ENCODE peak calls at places on chromosomes 6 and 20, in four cellular contexts. B is HepG2, D is K562, H is GM12878. W is an unnamed sample.
A peak's percentile ranks its signal among the peaks of the same experiment; 100 is the strongest.

GRCh38 chr20:32589769-32590168 is 4.6 kb upstream of the NOL4L start:
- DNase-seq in B (no peak), H (no peak), D (no peak), W (no peak)

GRCh38 chr6:139546117-139546495 is 171.7 kb upstream of the CITED2 start:
- DNase-seq in H (no peak), B (no peak), D (no peak), W (no peak)

GRCh38 chr20:25695532-25696383 is 895 bp downstream of the ZNF337 start:
- DNase-seq in H (no peak), B (no peak), D (no peak), W (no peak)

GRCh38 chr6:9583946-9584345 is 830.9 kb downstream of the TFAP2A start:
- DNase-seq in D (no peak), H (no peak), B (no peak), W (no peak)

GRCh38 chr20:15742076-15742475 is 831.2 kb downstream of the KIF16B start:
- DNase-seq in H (no peak), B (no peak), D (no peak), W (no peak)

GRCh38 chr20:38935285-38935684 is 9.1 kb downstream of the FAM83D start:
- DNase-seq in B (no peak), H (no peak), D (no peak), W (no peak)

GRCh38 chr20:46011631-46012482 is 3.1 kb downstream of the MMP9 start:
- DNase-seq in D (peak; percentile 91), H (no peak), B (peak; percentile 46), W (peak; percentile 58)

GRCh38 chr20:37686762-37687477 is 6.9 kb upstream of the CTNNBL1 start:
- DNase-seq in D (no peak), B (no peak), H (no peak), W (no peak)

GRCh38 chr6:89999154-89999553 is 104.9 kb downstream of the GJA10 start:
- DNase-seq in D (peak; percentile 59), H (no peak), B (no peak), W (peak; percentile 23)

GRCh38 chr6:140774080-140774505 is 1358.6 kb upstream of the GJE1 start:
- DNase-seq in B (no peak), D (no peak), H (peak; percentile 30), W (peak; percentile 9)

GRCh38 chr20:23928788-23929187 is 49.2 kb upstream of the CST5 start:
- DNase-seq in H (no peak), D (peak; percentile 57), B (no peak), W (no peak)

GRCh38 chr20:1305682-1306081 is 23.3 kb downstream of the SDCBP2 start:
- DNase-seq in D (no peak), B (no peak), H (no peak), W (no peak)

GRCh38 chr20:52105045-52105572 is 86.5 kb downstream of the ZFP64 start:
- DNase-seq in D (no peak), H (no peak), B (no peak), W (peak; percentile 76)

GRCh38 chr6:122476131-122476530 is 4.5 kb upstream of the SERINC1 start:
- DNase-seq in B (peak; percentile 24), H (no peak), D (peak; percentile 26), W (peak; percentile 27)

GRCh38 chr20:49706548-49707517 is 6.8 kb downstream of the B4GALT5 start:
- DNase-seq in B (no peak), H (no peak), D (peak; percentile 69), W (no peak)

GRCh38 chr6:145960918-145961604 is 3.1 kb downstream of the SHPRH start:
- DNase-seq in B (no peak), H (no peak), D (no peak), W (no peak)

GRCh38 chr6:55069132-55069781 is 105.1 kb upstream of the HCRTR2 start:
- DNase-seq in D (no peak), B (peak; percentile 49), H (no peak), W (peak; percentile 22)

GRCh38 chr20:49325981-49326380 is 48.1 kb upstream of the ZNFX1 start:
- DNase-seq in D (no peak), H (no peak), B (no peak), W (no peak)

GRCh38 chr6:51432481-51432880 is 613.8 kb downstream of the TFAP2B start:
- DNase-seq in D (no peak), H (no peak), B (no peak), W (no peak)

GRCh38 chr6:21396313-21396712 is 197.2 kb upstream of the SOX4 start:
- DNase-seq in D (no peak), H (no peak), B (no peak), W (no peak)

GRCh38 chr6:4655196-4656025 is 120.8 kb upstream of the CDYL start:
- DNase-seq in B (no peak), D (no peak), H (no peak), W (no peak)

GRCh38 chr6:41551086-41551702 is 5.0 kb downstream of the FOXP4 start:
- DNase-seq in B (no peak), D (no peak), H (no peak), W (no peak)

GRCh38 chr6:155418017-155418749 is 37.5 kb downstream of the NOX3 start:
- DNase-seq in H (peak; percentile 68), D (no peak), B (no peak), W (no peak)

GRCh38 chr20:23625236-23625964 is 12.4 kb downstream of the CST3 start:
- DNase-seq in B (no peak), H (no peak), D (no peak), W (no peak)

GRCh38 chr20:39993737-39994136 is 695.3 kb downstream of the MAFB start:
- DNase-seq in B (no peak), D (no peak), H (no peak), W (no peak)

GRCh38 chr6:129766959-129767728 is 57.2 kb upstream of the ARHGAP18 start:
- DNase-seq in B (no peak), D (peak; percentile 44), H (no peak), W (peak; percentile 66)

GRCh38 chr20:47389867-47390347 is 33.4 kb upstream of the ZMYND8 start:
- DNase-seq in H (no peak), D (no peak), B (no peak), W (no peak)

GRCh38 chr6:28922004-28922840 is 1.6 kb downstream of the TRIM27 start:
- DNase-seq in B (peak; percentile 90), H (no peak), D (peak; percentile 85), W (no peak)

GRCh38 chr20:59676877-59677140 is 72.5 kb downstream of the PHACTR3 start:
- DNase-seq in B (no peak), D (no peak), H (no peak), W (no peak)

GRCh38 chr20:41261260-41261659 is 56.3 kb downstream of the ZHX3 start:
- DNase-seq in B (no peak), D (no peak), H (no peak), W (no peak)

GRCh38 chr20:41259309-41259708 is 58.2 kb downstream of the ZHX3 start:
- DNase-seq in B (no peak), H (no peak), D (no peak), W (no peak)

GRCh38 chr20:41260734-41261220 is 56.8 kb downstream of the ZHX3 start:
- DNase-seq in B (no peak), D (no peak), H (no peak), W (no peak)

GRCh38 chr20:41264819-41265218 is 52.7 kb downstream of the ZHX3 start:
- DNase-seq in B (no peak), D (no peak), H (no peak), W (no peak)

GRCh38 chr20:41261790-41262717 is 55.5 kb downstream of the ZHX3 start:
- DNase-seq in B (no peak), D (peak; percentile 30), H (no peak), W (no peak)
- TF ChIP-seq TARDBP in B (no peak), D (no peak), H (no peak), W (no peak)

GRCh38 chr6:43434441-43434840 is 7.1 kb downstream of the ABCC10 start:
- DNase-seq in H (no peak), B (no peak), D (no peak), W (no peak)
- TF ChIP-seq SP1 in H (no peak), B (no peak), D (no peak), W (no peak)

GRCh38 chr20:10316582-10316981 is 98.0 kb downstream of the SNAP25 start:
- DNase-seq in B (peak; percentile 78), D (peak; percentile 7), H (peak; percentile 9), W (no peak)
- TF ChIP-seq FOXK2 in B (no peak), D (no peak), H (no peak), W (no peak)

DNA sequence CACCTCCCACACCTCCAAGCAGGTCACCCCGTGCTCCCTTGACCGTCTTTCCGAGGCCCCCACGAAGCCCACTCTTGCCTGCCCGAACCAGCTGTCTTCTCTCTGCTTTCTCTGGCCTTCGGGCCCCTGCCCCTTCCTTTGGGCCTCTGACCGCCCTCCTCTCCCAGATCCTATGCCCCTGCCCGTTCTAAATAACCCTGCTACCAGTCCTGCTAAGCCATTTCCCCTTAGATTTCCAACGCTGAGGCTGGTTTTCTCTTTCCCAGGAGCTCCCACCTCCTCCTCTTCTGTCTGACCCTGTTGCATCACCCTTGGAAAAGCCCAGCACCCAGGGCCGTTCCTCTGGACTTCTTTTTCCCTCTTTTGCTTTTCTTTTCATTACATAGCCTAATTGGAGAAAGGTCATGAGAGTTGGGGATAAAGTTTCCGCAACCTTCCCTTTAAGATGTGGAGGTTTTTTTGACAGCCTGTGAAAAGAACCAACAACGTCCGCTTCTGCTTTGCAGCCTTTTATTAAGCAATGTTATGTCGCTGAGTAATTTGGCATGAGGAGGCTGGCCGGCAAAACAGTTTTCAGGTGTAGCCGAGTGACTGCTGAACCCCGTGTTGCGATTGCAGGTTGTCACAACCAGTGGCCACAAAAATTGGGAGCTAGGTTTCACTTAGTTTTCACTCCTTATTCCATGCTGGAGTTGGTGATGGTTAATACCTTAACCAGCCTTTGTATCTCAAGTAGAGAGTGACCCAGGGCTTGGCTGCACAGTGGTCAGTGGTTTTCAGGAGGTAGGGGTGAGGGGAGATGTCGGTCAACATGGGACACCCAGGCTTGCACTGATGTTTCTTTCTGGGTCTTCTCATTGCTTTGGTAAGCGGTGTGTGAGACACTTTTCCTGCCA is 970 bp downstream of the BLTP3A start:
- DNase-seq in H (no peak), D (peak; percentile 41), B (peak; percentile 57), W (peak; percentile 31)
- TF ChIP-seq TARDBP in H (no peak), D (no peak), B (no peak), W (no peak)

GRCh38 chr6:134822920-134823430 is 126.9 kb downstream of the ALDH8A1 start:
- DNase-seq in H (peak; percentile 36), D (peak; percentile 82), B (peak; percentile 82), W (peak; percentile 89)
- TF ChIP-seq SP1 in H (no peak), D (no peak), B (no peak), W (no peak)